ENCODE peak calls at places on chromosomes 16 and 17, in six cellular contexts. Z is choroid plexus epithelial cell, A is epithelial cell of esophagus, X is pancreas, D is omental fat pad, U is neural crest cell. E is an unnamed sample.

GRCh38 chr17:39765159-39765558 is 27.4 kb downstream of the GRB7 start:
- DNase-seq in A (no peak), Z (no peak), U (no peak), X (no peak), D (no peak), E (no peak)

GRCh38 chr17:79960788-79961522 is 74.7 kb downstream of the TBC1D16 start:
- DNase-seq in X (no peak), Z (peak), D (no peak), A (peak), U (no peak), E (no peak)

GRCh38 chr16:67269766-67270165 is 9.6 kb upstream of the PLEKHG4 start:
- DNase-seq in X (no peak), D (no peak), A (peak), U (no peak), Z (peak), E (no peak)

GRCh38 chr16:8986818-8987191 is 23.1 kb upstream of the USP7 start:
- DNase-seq in Z (no peak), D (no peak), X (no peak), A (no peak), U (no peak), E (no peak)

GRCh38 chr17:48100591-48101011 is 677 bp downstream of the CBX1 start:
- DNase-seq in U (peak), Z (peak), A (peak), X (peak), D (peak), E (no peak)

GRCh38 chr17:40209404-40210093 is 9.6 kb upstream of the WIPF2 start:
- DNase-seq in A (no peak), X (no peak), D (no peak), Z (peak), U (no peak), E (no peak)

GRCh38 chr16:82995286-82995926 is 368.6 kb downstream of the CDH13 start:
- DNase-seq in U (no peak), D (no peak), X (no peak), Z (no peak), A (no peak), E (no peak)

GRCh38 chr17:42163113-42163512 is 8.3 kb upstream of the RAB5C start:
- DNase-seq in X (no peak), Z (no peak), A (no peak), U (no peak), D (no peak), E (peak)

GRCh38 chr16:26524831-26525230 is 541.9 kb upstream of the C16orf82 start:
- DNase-seq in U (no peak), A (no peak), D (no peak), Z (no peak), X (no peak), E (no peak)

GRCh38 chr17:15663691-15664090 is 20.4 kb downstream of the TRIM16 start:
- DNase-seq in X (no peak), U (no peak), A (no peak), D (no peak), Z (no peak), E (no peak)

GRCh38 chr16:28534542-28535373 is 4.0 kb downstream of the NUPR1 start:
- DNase-seq in Z (peak), A (peak), X (no peak), U (no peak), D (peak), E (no peak)

GRCh38 chr17:64507418-64507766 is 615 bp downstream of the CEP95 start:
- DNase-seq in X (peak), A (peak), Z (peak), D (no peak), U (no peak), E (peak)

GRCh38 chr16:8493885-8494487 is 96.3 kb downstream of the TMEM114 start:
- DNase-seq in D (no peak), U (no peak), X (no peak), Z (no peak), A (no peak), E (no peak)

GRCh38 chr16:28531777-28532744 is 6.7 kb downstream of the NUPR1 start:
- DNase-seq in U (no peak), A (no peak), Z (no peak), X (peak), D (no peak), E (no peak)

GRCh38 chr17:27402943-27403342 is 53.3 kb upstream of the KSR1 start:
- DNase-seq in X (no peak), D (no peak), U (no peak), A (no peak), Z (no peak), E (no peak)

GRCh38 chr16:80027007-80027965 is 426.7 kb upstream of the MAF start:
- DNase-seq in A (peak), X (peak), D (peak), U (peak), Z (peak), E (peak)

GRCh38 chr16:81060576-81061306 is 16.3 kb downstream of the C16orf46 start:
- DNase-seq in X (no peak), D (no peak), U (no peak), A (no peak), Z (no peak), E (no peak)

GRCh38 chr16:89363621-89364393 is 126.6 kb downstream of the ANKRD11 start:
- DNase-seq in X (no peak), Z (peak), U (no peak), A (peak), D (no peak), E (peak)

GRCh38 chr17:9162275-9162985 is 141.1 kb downstream of the NTN1 start:
- DNase-seq in U (peak), Z (no peak), A (peak), X (no peak), D (no peak), E (no peak)

GRCh38 chr17:40843242-40843641 is 20.8 kb upstream of the KRT10 start:
- DNase-seq in A (no peak), Z (no peak), D (no peak), U (no peak), X (no peak), E (no peak)

GRCh38 chr17:16346721-16347271 is 6.5 kb downstream of the CENPV start:
- DNase-seq in X (no peak), U (no peak), D (no peak), A (no peak), Z (no peak), E (no peak)

GRCh38 chr16:30902070-30902972 is 5.9 kb downstream of the CTF1 start:
- DNase-seq in U (peak), X (peak), A (peak), D (no peak), Z (peak), E (peak)

GRCh38 chr17:19404264-19404663 is 6.8 kb upstream of the RNF112 start:
- DNase-seq in A (no peak), Z (no peak), X (no peak), D (no peak), U (no peak), E (no peak)

GRCh38 chr16:4306439-4307214 is 9.2 kb upstream of the GLIS2 start:
- DNase-seq in X (no peak), D (no peak), U (no peak), Z (no peak), A (no peak), E (peak)

DNA sequence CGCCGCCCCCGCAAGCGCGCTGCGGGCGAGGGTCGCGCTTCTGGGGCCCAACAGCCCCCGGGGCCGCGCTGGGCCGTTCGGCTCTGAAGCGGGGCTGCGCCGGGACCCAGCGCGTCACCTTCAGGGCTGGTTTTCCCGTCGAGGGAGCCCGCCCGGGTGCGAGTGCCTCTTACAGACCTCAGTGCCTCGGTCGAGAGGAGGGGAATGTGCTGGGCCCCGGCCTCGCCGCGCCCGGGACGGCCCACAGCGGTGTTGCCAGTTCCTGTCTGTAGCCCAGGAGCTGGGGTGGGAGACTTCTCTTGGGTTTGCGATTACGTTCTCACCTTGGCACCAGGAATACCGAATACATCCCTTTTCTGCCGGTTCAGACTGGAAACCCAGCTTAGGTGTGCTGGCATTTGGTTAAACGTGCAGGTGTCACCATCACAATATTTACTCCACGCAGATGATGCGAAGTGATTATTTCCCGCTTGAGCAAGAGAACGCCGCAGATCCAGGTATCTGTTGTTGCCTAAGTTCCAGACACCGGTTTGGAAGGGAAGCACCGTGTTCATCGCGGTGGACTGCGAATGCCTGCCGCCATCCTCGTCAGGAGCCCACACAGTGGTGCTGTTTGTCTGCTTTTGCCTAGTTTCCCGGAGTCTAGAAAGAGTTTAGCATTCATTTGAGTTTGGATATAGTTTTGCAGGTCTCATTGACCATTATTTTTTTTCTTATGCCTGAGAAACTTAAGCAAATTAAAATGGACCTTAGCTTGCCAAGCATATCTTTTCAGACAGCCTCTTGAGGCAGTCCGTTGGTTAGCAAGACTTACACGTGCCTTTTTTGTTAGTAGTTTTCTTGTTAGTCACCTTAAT is 915 bp downstream of the MAP1LC3B start:
- DNase-seq in X (peak), A (peak), D (no peak), Z (peak), U (peak), E (peak)
- TF ChIP-seq CTCF in X (no peak), A (peak), D (no peak), Z (peak), U (no peak), E (no peak)

DNA sequence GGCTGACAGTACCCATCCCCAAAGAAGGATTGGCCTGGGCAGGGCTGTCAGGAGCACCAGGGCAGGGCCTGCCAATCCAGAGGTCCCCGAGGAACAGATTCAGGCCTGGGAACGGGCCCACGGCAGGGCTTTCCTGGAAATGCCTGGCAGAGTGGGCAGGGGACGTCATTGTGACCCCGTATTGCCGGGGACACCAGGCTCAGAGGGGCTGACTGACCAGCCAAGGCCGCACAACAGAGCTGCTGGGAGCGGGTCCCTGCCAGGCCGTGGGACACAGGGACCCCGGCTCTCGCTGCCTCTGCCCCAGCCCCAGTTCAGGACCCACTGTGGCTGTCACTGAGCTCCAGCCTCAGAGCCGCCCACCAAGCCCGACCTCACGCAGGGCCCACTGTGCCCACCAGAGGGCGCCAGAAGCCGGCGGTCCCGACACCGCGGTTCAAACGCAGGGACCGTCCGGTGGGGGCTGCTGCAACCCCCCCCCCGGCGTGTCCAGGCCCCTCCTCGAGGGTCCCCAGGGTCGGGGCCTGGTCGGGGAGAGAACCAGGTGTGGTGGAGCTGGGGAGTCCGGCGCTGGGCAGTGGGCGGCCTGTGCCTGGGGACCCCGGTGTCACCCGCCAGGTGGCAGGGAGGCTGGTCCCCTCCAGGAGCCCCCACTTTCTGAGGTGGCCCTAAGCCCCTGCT is 15.2 kb upstream of the SSTR5 start:
- DNase-seq in U (peak), D (no peak), Z (peak), X (no peak), A (no peak), E (peak)
- TF ChIP-seq CTCF in U (peak), D (no peak), Z (peak), X (peak), A (no peak), E (peak)

GRCh38 chr17:35167666-35168065 is 20.0 kb downstream of the UNC45B start:
- DNase-seq in D (no peak), U (no peak), Z (peak), X (no peak), A (peak), E (no peak)

GRCh38 chr17:35171834-35172233 is 22.4 kb downstream of the SLC35G3 start:
- DNase-seq in U (no peak), D (no peak), X (no peak), A (peak), Z (peak), E (no peak)

GRCh38 chr17:35169964-35170363 is 22.3 kb downstream of the UNC45B start:
- DNase-seq in D (no peak), Z (no peak), X (no peak), U (no peak), A (no peak), E (no peak)

GRCh38 chr17:35174835-35175334 is 19.3 kb downstream of the SLC35G3 start:
- DNase-seq in Z (no peak), D (no peak), X (no peak), U (no peak), A (no peak), E (no peak)

GRCh38 chr17:35170968-35171771 is 23.0 kb downstream of the SLC35G3 start:
- DNase-seq in D (no peak), X (no peak), Z (peak), A (peak), U (no peak), E (peak)
- TF ChIP-seq CTCF in D (no peak), X (peak), Z (peak), A (peak), U (no peak), E (peak)

GRCh38 chr17:51119415-51120356 is 982 bp downstream of the SPAG9 start:
- DNase-seq in A (peak), D (no peak), Z (peak), X (peak), U (peak), E (peak)
- TF ChIP-seq CTCF in A (peak), D (no peak), Z (peak), X (no peak), U (no peak), E (no peak)

GRCh38 chr17:57051886-57052342 is 33.1 kb upstream of the AKAP1 start:
- DNase-seq in A (peak), Z (no peak), D (no peak), U (no peak), X (no peak), E (no peak)

GRCh38 chr17:57044976-57045867 is 39.8 kb upstream of the AKAP1 start:
- DNase-seq in U (no peak), A (no peak), Z (no peak), X (no peak), D (no peak), E (no peak)

GRCh38 chr17:57045868-57046671 is 39.0 kb upstream of the AKAP1 start:
- DNase-seq in D (no peak), A (no peak), U (no peak), Z (no peak), X (no peak), E (peak)

GRCh38 chr17:57048096-57048495 is 37.0 kb upstream of the AKAP1 start:
- DNase-seq in X (no peak), D (no peak), A (peak), Z (no peak), U (no peak), E (no peak)

DNA sequence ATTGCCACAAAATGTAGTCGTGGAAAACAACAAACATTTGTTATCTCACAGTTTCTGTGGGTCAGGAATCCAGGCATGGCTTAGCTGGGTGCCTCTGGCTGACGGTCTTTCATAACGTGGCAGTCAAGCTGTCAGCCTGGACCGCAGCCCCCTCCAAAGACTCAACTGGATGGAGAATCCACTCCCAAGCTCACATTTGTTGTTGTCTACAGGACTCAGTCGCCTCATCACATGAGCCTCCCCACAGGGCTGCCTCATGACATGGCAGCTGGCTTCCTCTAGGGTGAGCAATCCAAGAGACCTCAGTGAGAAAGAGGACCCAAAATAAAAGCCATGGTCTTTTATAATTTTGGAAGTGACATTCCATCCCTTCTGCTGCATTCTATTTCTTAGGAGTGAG is 34.7 kb upstream of the AKAP1 start:
- DNase-seq in A (no peak), Z (no peak), U (no peak), X (no peak), D (no peak), E (no peak)
- TF ChIP-seq CTCF in A (no peak), Z (no peak), U (no peak), X (no peak), D (no peak), E (no peak)

GRCh38 chr17:36755586-36755985 is 154.2 kb downstream of the MRM1 start:
- DNase-seq in X (no peak), U (peak), Z (peak), A (peak), D (no peak), E (peak)
- TF ChIP-seq CTCF in X (no peak), U (peak), Z (peak), A (peak), D (no peak), E (peak)

DNA sequence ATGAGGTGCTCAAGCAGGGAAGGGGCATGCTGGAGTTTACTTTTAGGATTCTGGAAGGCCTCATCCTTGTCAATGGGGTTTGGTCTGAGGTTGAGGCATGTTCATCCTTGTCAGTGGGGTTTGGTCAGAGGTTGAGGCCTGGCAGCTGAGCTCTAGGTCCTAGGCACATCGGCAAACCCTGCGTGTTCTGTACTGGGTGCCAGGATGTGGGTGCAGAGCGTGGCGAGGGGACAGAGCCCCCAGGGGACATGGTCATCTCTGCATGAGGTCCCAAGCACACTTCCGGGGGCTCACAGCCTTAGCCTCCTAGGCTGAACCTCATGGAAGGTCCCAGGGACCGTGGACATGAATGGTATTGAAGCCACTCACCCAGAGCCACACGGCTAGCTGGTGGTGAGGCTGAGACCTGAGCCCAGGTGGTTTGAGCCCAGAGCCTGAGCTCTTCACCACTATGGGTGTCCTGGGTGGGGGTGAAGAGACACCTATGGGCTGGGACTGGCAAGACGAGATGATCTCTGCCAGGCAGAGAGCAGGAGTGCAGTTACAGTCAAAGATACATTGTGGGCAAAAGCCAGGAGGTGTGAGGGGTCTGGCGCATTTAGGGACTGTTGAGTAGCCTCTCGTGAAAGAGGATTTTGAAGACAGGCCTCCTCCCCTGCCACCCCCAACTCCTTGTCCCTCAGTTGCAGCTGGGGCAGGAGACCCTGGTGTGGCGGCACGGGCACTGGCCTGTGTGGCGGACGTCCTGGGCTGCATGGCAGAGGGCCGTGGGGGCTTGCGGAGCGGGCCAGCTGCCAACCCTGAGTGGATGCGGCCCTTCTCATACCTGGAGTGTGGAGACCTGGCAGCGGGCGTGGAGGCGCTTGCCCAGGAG is 19.3 kb downstream of the FCSK start:
- DNase-seq in U (no peak), Z (no peak), D (no peak), A (no peak), X (no peak), E (no peak)
- TF ChIP-seq CTCF in U (no peak), Z (peak), D (no peak), A (no peak), X (no peak), E (no peak)

GRCh38 chr17:78174332-78174869 is 6.0 kb downstream of the SYNGR2 start:
- DNase-seq in U (no peak), A (peak), D (peak), Z (no peak), X (peak), E (no peak)
- TF ChIP-seq CTCF in U (no peak), A (peak), D (no peak), Z (no peak), X (peak), E (no peak)

E was measured in activated CD8-positive, alpha-beta T cell treated with anti-CD3 and anti-CD28 coated beads for 36 hours.